ENCODE peak calls at places on chromosome 12, in five cellular contexts. M is GM13977; A is coronary artery; R is CD4-positive, alpha-beta T cell; K is MCF 10A. S is an unnamed sample.
A peak's percentile ranks its signal among the peaks of the same experiment; 100 is the strongest.

GRCh38 chr12:70520847-70521246 is 116.4 kb downstream of the PTPRB start:
- DNase-seq in M (no peak), A (no peak), R (no peak), K (peak; percentile 6), S (no peak)

GRCh38 chr12:49027846-49028245 is 9.3 kb upstream of the PRKAG1 start:
- DNase-seq in M (no peak), A (no peak), R (peak; percentile 20), K (no peak), S (peak; percentile 17)

GRCh38 chr12:28987538-28988383 is 161.3 kb upstream of the FAR2 start:
- DNase-seq in M (no peak), A (no peak), R (no peak), K (no peak), S (no peak)

GRCh38 chr12:48352157-48352775 is 1.5 kb upstream of the ZNF641 start:
- DNase-seq in M (no peak), A (no peak), R (no peak), K (no peak), S (no peak)

GRCh38 chr12:38689704-38690103 is 215.7 kb downstream of the CPNE8 start:
- DNase-seq in M (no peak), A (no peak), R (no peak), K (peak; percentile 55), S (no peak)

GRCh38 chr12:106417926-106418910 is 60.7 kb downstream of the POLR3B start:
- DNase-seq in M (no peak), A (no peak), R (no peak), K (peak; percentile 40), S (no peak)

GRCh38 chr12:122001379-122002209 is 20.1 kb upstream of the BCL7A start:
- DNase-seq in M (no peak), A (no peak), R (no peak), K (peak; percentile 89), S (no peak)

GRCh38 chr12:48351022-48351708 is 446 bp upstream of the ZNF641 start:
- DNase-seq in M (no peak), A (peak; percentile 90), R (no peak), K (peak; percentile 82), S (no peak)

GRCh38 chr12:41932470-41932991 is 212.1 kb downstream of the GXYLT1 start:
- DNase-seq in M (peak; percentile 22), A (no peak), R (peak; percentile 35), K (no peak), S (no peak)

GRCh38 chr12:89384050-89384749 is 31.9 kb upstream of the DUSP6 start:
- DNase-seq in M (no peak), A (no peak), R (no peak), K (peak; percentile 90), S (no peak)

GRCh38 chr12:59193476-59194050 is 273.3 kb upstream of the LRIG3 start:
- DNase-seq in M (no peak), A (no peak), R (no peak), K (no peak), S (no peak)

GRCh38 chr12:115190191-115190590 is 506.2 kb upstream of the TBX3 start:
- DNase-seq in M (no peak), A (no peak), R (no peak), K (no peak), S (no peak)

GRCh38 chr12:12823308-12823707 is 10.2 kb downstream of the DDX47 start:
- DNase-seq in M (no peak), A (no peak), R (no peak), K (no peak), S (no peak)

GRCh38 chr12:104163631-104164030 is 25.6 kb upstream of the NFYB start:
- DNase-seq in M (no peak), A (no peak), R (no peak), K (no peak), S (no peak)

GRCh38 chr12:105617141-105617540 is 286.6 kb downstream of the C12orf75 start:
- DNase-seq in M (no peak), A (no peak), R (no peak), K (peak; percentile 7), S (no peak)

GRCh38 chr12:30696486-30696885 is 817 bp upstream of the IPO8 start:
- DNase-seq in M (peak; percentile 23), A (no peak), R (no peak), K (no peak), S (no peak)

GRCh38 chr12:118315821-118316220 is 56.9 kb downstream of the TAOK3 start:
- DNase-seq in M (no peak), A (no peak), R (no peak), K (no peak), S (no peak)

DNA sequence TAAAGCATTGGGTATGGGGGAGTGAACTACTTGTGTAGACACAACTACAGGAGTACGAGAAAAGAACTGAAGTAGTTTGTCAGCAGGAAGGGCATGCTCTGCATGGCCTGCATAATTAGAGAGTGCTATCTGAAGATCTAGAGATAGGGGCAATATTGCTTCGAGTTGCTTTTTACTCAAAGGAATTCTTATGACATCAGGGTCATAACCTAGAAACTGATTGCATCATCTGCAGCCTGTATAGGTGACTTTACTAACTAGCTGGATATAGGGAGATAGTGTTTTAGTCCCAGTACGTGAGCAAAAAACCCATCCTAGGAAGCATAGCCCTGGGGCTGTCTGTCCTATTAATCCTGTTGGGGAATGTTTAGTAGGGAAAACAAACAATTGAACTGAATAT is 39.8 kb downstream of the TMTC3 start:
- DNase-seq in M (no peak), A (no peak), R (no peak), K (no peak), S (no peak)
- TF ChIP-seq CTCF in M (no peak), A (no peak), R (no peak), K (no peak), S (no peak)

DNA sequence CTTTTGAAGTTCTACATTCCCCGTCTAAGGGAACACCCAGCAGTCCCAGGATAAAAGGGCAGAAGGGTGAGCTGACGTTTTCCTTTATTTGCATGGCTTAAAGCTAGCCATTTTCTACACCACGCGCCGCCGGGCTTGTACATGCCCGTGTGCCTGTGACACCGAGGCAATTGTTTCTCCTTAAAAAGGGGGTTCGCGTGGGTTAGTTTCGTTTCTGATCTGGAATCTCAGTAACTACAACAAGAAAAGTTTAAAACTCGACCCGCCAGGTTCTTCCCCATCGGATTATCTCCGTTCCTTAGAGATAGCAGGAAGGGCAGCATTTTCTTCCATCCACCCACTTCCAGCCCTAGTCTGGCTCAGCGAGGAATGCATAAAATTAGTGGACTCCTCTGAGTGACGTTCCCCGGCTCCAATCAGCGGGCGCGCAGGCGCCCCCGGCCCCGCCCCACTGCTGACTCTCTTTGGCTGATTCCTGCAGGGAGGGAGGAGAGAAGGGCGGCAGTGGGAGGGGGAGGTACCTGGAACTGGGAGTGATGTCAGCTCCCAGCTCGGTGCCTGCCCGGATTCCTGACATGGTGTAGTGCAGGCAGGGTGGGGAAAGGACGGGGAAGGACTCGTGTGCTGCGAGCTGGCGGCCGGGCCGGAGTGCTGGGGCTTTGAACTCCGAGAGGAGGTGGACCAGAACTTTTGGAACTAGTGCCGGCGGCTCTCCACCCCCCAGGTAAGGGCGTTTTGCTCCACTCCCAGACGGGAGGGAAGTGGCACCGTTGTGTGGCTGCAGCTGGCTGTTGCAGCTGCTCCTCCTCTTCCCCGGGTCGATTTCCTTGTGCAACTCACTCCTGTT is at the start of gene PPFIBP1:
- DNase-seq in M (peak; percentile 92), A (peak; percentile 100), R (peak; percentile 100), K (peak; percentile 99), S (peak; percentile 60)
- TF ChIP-seq CTCF in M (peak; percentile 27), A (no peak), R (no peak), K (no peak), S (no peak)

DNA sequence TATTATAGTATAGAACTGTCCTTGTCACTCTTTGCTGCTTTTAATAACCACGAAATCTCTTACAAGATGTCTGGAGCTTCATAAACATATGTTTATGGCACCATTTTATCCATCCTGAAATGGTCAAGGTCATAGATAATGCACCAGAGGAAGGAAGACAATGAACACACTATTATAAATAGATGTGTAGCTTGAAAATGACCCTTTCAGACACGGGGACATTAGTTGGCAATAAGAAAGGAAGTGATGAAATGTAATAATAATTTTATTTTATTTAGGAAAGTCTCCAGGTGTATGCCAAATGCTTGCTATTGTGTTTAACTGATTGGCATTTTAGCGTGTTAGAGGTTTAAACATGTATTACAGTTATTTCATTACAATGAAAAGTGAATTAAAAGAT is 36.8 kb upstream of the SLC38A2 start:
- DNase-seq in M (no peak), A (no peak), R (no peak), K (no peak), S (no peak)
- TF ChIP-seq CTCF in M (no peak), A (no peak), R (no peak), K (no peak), S (no peak)

GRCh38 chr12:132653567-132654290 is 33.4 kb downstream of the POLE start:
- DNase-seq in M (no peak), A (no peak), R (no peak), K (no peak), S (no peak)

GRCh38 chr12:132660047-132660446 is 27.1 kb downstream of the POLE start:
- DNase-seq in M (no peak), A (no peak), R (no peak), K (no peak), S (no peak)

GRCh38 chr12:132658149-132658905 is 28.8 kb downstream of the POLE start:
- DNase-seq in M (no peak), A (no peak), R (no peak), K (no peak), S (no peak)

GRCh38 chr12:132659146-132659545 is 28.0 kb downstream of the POLE start:
- DNase-seq in M (no peak), A (no peak), R (no peak), K (no peak), S (no peak)

GRCh38 chr12:132657004-132657727 is 30.0 kb downstream of the POLE start:
- DNase-seq in M (no peak), A (no peak), R (no peak), K (peak; percentile 17), S (no peak)
- TF ChIP-seq CTCF in M (no peak), A (no peak), R (no peak), K (no peak), S (no peak)

GRCh38 chr12:19965196-19966038 is 402.9 kb upstream of the PDE3A start:
- DNase-seq in M (no peak), A (no peak), R (no peak), K (no peak), S (no peak)

GRCh38 chr12:19963972-19964371 is 404.4 kb upstream of the PDE3A start:
- DNase-seq in M (no peak), A (no peak), R (no peak), K (no peak), S (no peak)

GRCh38 chr12:19967001-19967400 is 401.3 kb upstream of the PDE3A start:
- DNase-seq in M (no peak), A (no peak), R (no peak), K (no peak), S (no peak)

GRCh38 chr12:19962192-19962591 is 406.1 kb upstream of the PDE3A start:
- DNase-seq in M (no peak), A (no peak), R (no peak), K (no peak), S (no peak)

GRCh38 chr12:19964549-19964948 is 403.8 kb upstream of the PDE3A start:
- DNase-seq in M (no peak), A (no peak), R (no peak), K (no peak), S (no peak)
- TF ChIP-seq CTCF in M (no peak), A (no peak), R (no peak), K (no peak), S (no peak)